ENCODE peak calls at places on chromosomes 3 and 15, in four cellular contexts. H is GM23248, I is amniotic stem cell, W is bronchial epithelial cell. Z is an unnamed sample.

GRCh38 chr3:29577250-29577649 is 296.4 kb downstream of the RBMS3 start:
- DNase-seq in H (no peak), I (no peak), W (no peak), Z (no peak)

GRCh38 chr15:93037341-93038063 is 51.5 kb downstream of the RGMA start:
- DNase-seq in H (peak; percentile 55), I (no peak), W (peak; percentile 49), Z (no peak)

GRCh38 chr3:9778102-9778501 is 8.4 kb upstream of the CAMK1 start:
- DNase-seq in H (peak; percentile 95), I (no peak), W (peak; percentile 82), Z (no peak)

GRCh38 chr3:188179006-188179966 is 25.3 kb downstream of the LPP start:
- DNase-seq in H (peak; percentile 84), I (peak; percentile 10), W (no peak), Z (peak; percentile 56)

GRCh38 chr3:26281284-26281977 is 341.1 kb upstream of the LRRC3B start:
- DNase-seq in H (no peak), I (no peak), W (peak; percentile 95), Z (no peak)

GRCh38 chr3:104032283-104032682 is 1334.4 kb upstream of the ALCAM start:
- DNase-seq in H (no peak), I (peak; percentile 4), W (no peak), Z (no peak)

GRCh38 chr15:64110945-64111678 is 15.3 kb downstream of the SNX1 start:
- DNase-seq in H (no peak), I (no peak), W (no peak), Z (no peak)

GRCh38 chr3:38728008-38728407 is 78.5 kb upstream of the SCN5A start:
- DNase-seq in H (no peak), I (no peak), W (no peak), Z (no peak)

GRCh38 chr15:57235865-57236264 is 140.4 kb upstream of the CGNL1 start:
- DNase-seq in H (peak; percentile 59), I (peak; percentile 17), W (no peak), Z (no peak)

GRCh38 chr15:57506422-57506821 is 85.3 kb upstream of the MYZAP start:
- DNase-seq in H (peak; percentile 30), I (no peak), W (no peak), Z (no peak)

GRCh38 chr15:89999676-90000174 is 1.4 kb upstream of the ZNF710 start:
- DNase-seq in H (peak; percentile 53), I (no peak), W (no peak), Z (no peak)